ENCODE peak calls at places on chromosomes 7 and 10, in ten cellular contexts. V, L, M, B, K, O, Y, D, E and G are unnamed samples. For H3K4me1, the result is how much of the 10 kb centered on the place peaks cover.

GRCh38 chr10:102235598-102235920 is 5.8 kb downstream of the PITX3 start:
- DNase-seq in V (no peak), L (no peak), M (no peak), B (no peak), K (no peak), O (no peak), Y (peak), D (no peak), E (no peak), G (no peak)

GRCh38 chr10:111774486-111774885 is 409.1 kb downstream of the GPAM start:
- DNase-seq in V (no peak), L (no peak), M (no peak), B (no peak), K (no peak), O (no peak), Y (no peak), D (no peak), E (no peak), G (no peak)

GRCh38 chr7:36962367-36962766 is 238.1 kb upstream of the AOAH start:
- DNase-seq in V (no peak), L (no peak), M (no peak), B (no peak), K (no peak), O (no peak), Y (no peak), D (no peak), E (no peak), G (no peak)

GRCh38 chr7:132580277-132580676 is 4.0 kb upstream of the PLXNA4 start:
- DNase-seq in V (no peak), L (no peak), M (no peak), B (no peak), K (no peak), O (no peak), Y (no peak), D (no peak), E (no peak), G (no peak)

GRCh38 chr7:30705596-30705995 is 23.3 kb upstream of the CRHR2 start:
- DNase-seq in V (no peak), L (no peak), M (no peak), B (no peak), K (peak), O (no peak), Y (no peak), D (no peak), E (no peak), G (peak)

GRCh38 chr7:47255441-47255840 is 326.5 kb downstream of the TNS3 start:
- DNase-seq in V (no peak), L (no peak), M (no peak), B (no peak), K (no peak), O (no peak), Y (peak), D (no peak), E (no peak), G (no peak)

GRCh38 chr7:45658716-45659495 is 84.7 kb downstream of the ADCY1 start:
- DNase-seq in V (no peak), L (no peak), M (no peak), B (no peak), K (no peak), O (no peak), Y (no peak), D (no peak), E (no peak), G (no peak)

GRCh38 chr7:154795014-154795413 is 207.9 kb downstream of the PAXIP1 start:
- DNase-seq in V (peak), L (no peak), M (no peak), B (no peak), K (no peak), O (no peak), Y (no peak), D (no peak), E (no peak), G (no peak)

GRCh38 chr7:15323545-15323944 is 238.3 kb downstream of the AGMO start:
- DNase-seq in V (no peak), L (no peak), M (no peak), B (no peak), K (no peak), O (no peak), Y (no peak), D (no peak), E (no peak), G (no peak)

GRCh38 chr10:75265856-75266255 is 30.1 kb upstream of the COMTD1 start:
- DNase-seq in V (no peak), L (no peak), M (no peak), B (no peak), K (no peak), O (no peak), Y (no peak), D (no peak), E (no peak), G (no peak)

GRCh38 chr7:19213746-19214145 is 68.5 kb upstream of the FERD3L start:
- DNase-seq in V (no peak), L (no peak), M (no peak), B (no peak), K (no peak), O (no peak), Y (no peak), D (no peak), E (no peak), G (no peak)

GRCh38 chr10:481636-482035 is 207.8 kb downstream of the DIP2C start:
- DNase-seq in V (peak), L (no peak), M (no peak), B (no peak), K (peak), O (no peak), Y (no peak), D (no peak), E (peak), G (peak)

GRCh38 chr10:20007426-20007825 is 191.2 kb downstream of the PLXDC2 start:
- DNase-seq in V (no peak), L (no peak), M (no peak), B (no peak), K (no peak), O (no peak), Y (peak), D (no peak), E (no peak), G (no peak)

GRCh38 chr10:11894381-11895107 is 71.4 kb downstream of the PROSER2 start:
- DNase-seq in V (peak), L (no peak), M (no peak), B (peak), K (peak), O (no peak), Y (no peak), D (no peak), E (no peak), G (no peak)

GRCh38 chr7:132249591-132249971 is 326.7 kb downstream of the PLXNA4 start:
- DNase-seq in V (peak), L (no peak), M (no peak), B (no peak), K (no peak), O (no peak), Y (no peak), D (no peak), E (peak), G (no peak)

GRCh38 chr7:41996381-41997035 is 240.5 kb downstream of the GLI3 start:
- DNase-seq in V (no peak), L (no peak), M (no peak), B (no peak), K (no peak), O (no peak), Y (peak), D (no peak), E (no peak), G (no peak)

GRCh38 chr10:4169448-4169847 is 384.4 kb upstream of the KLF6 start:
- DNase-seq in V (no peak), L (no peak), M (no peak), B (no peak), K (no peak), O (no peak), Y (no peak), D (no peak), E (no peak), G (no peak)

GRCh38 chr7:108234281-108234680 is 104.1 kb upstream of the LAMB4 start:
- DNase-seq in V (no peak), L (no peak), M (no peak), B (no peak), K (no peak), O (no peak), Y (peak), D (no peak), E (no peak), G (no peak)

GRCh38 chr7:157690833-157691382 is 354.1 kb downstream of the DNAJB6 start:
- DNase-seq in V (peak), L (peak), M (peak), B (no peak), K (peak), O (no peak), Y (no peak), D (peak), E (peak), G (no peak)

GRCh38 chr10:11639346-11639745 is 27.9 kb upstream of the USP6NL start:
- DNase-seq in V (no peak), L (no peak), M (no peak), B (no peak), K (no peak), O (no peak), Y (no peak), D (no peak), E (no peak), G (no peak)

GRCh38 chr10:133327651-133328357 is 8.9 kb downstream of the CALY start:
- DNase-seq in V (no peak), L (no peak), M (no peak), B (no peak), K (no peak), O (no peak), Y (peak), D (no peak), E (peak), G (no peak)

GRCh38 chr10:188546-188945 is 53.3 kb downstream of the ZMYND11 start:
- DNase-seq in V (no peak), L (no peak), M (no peak), B (no peak), K (no peak), O (no peak), Y (peak), D (no peak), E (no peak), G (no peak)

GRCh38 chr10:73650537-73651331 is 5.1 kb downstream of the SYNPO2L start:
- DNase-seq in V (no peak), L (no peak), M (peak), B (no peak), K (no peak), O (no peak), Y (peak), D (no peak), E (peak), G (no peak)

GRCh38 chr10:15472431-15473400 is 101.6 kb upstream of the FAM171A1 start:
- DNase-seq in V (peak), L (no peak), M (no peak), B (no peak), K (no peak), O (no peak), Y (peak), D (no peak), E (peak), G (no peak)

DNA sequence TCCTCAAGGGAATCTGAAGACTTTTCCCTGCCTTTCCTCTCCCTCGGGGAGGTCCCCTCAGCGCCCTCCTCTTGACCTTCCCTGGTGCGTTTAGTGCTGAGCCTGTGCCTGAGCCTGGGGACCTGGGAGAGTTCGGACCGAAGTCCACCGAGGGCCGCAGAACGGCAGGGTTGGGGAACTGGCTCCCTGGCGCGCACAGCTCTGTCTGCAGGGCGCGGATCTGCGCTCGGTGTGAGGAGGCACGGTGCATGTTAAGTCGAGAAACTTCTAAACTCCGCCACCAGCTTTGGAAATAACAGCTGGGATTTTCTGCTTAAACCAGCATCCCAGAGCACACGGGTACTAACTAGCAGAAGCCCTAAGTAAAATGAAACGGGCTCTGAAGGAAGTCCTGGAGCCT is 44.2 kb upstream of the SLC29A4 start:
- DNase-seq in V (peak), L (no peak), M (no peak), B (no peak), K (no peak), O (no peak), Y (no peak), D (no peak), E (no peak), G (no peak)
- H3K4me1 ChIP-seq in V (under half), L (under half), M (under half), B (under half), K (under half), O (under half), Y (under half), D (under half), E (under half), G (under half)

GRCh38 chr7:96740130-96740529 is 30.5 kb upstream of the SEM1 start:
- DNase-seq in V (peak), L (no peak), M (no peak), B (no peak), K (no peak), O (no peak), Y (no peak), D (no peak), E (no peak), G (no peak)
- H3K4me1 ChIP-seq in V (under half), L (under half), M (under half), B (under half), K (under half), O (under half), Y (under half), D (under half), E (under half), G (under half)

GRCh38 chr10:18400911-18401260 is 250.5 kb downstream of the NSUN6 start:
- DNase-seq in V (peak), L (no peak), M (no peak), B (peak), K (no peak), O (no peak), Y (no peak), D (no peak), E (no peak), G (peak)
- H3K4me1 ChIP-seq in V (under half), L (under half), M (half or more), B (under half), K (under half), O (under half), Y (under half), D (under half), E (under half), G (under half)

GRCh38 chr7:99108615-99109014 is 35.3 kb downstream of the SMURF1 start:
- DNase-seq in V (no peak), L (no peak), M (no peak), B (no peak), K (no peak), O (no peak), Y (peak), D (no peak), E (no peak), G (no peak)

GRCh38 chr7:99112979-99113378 is 30.9 kb downstream of the SMURF1 start:
- DNase-seq in V (no peak), L (no peak), M (no peak), B (no peak), K (no peak), O (no peak), Y (no peak), D (no peak), E (no peak), G (no peak)

GRCh38 chr7:99109108-99110051 is 34.5 kb downstream of the SMURF1 start:
- DNase-seq in V (no peak), L (no peak), M (peak), B (no peak), K (no peak), O (no peak), Y (peak), D (no peak), E (peak), G (no peak)

GRCh38 chr7:99112097-99112496 is 31.8 kb downstream of the SMURF1 start:
- DNase-seq in V (no peak), L (no peak), M (no peak), B (no peak), K (no peak), O (no peak), Y (no peak), D (no peak), E (no peak), G (no peak)

DNA sequence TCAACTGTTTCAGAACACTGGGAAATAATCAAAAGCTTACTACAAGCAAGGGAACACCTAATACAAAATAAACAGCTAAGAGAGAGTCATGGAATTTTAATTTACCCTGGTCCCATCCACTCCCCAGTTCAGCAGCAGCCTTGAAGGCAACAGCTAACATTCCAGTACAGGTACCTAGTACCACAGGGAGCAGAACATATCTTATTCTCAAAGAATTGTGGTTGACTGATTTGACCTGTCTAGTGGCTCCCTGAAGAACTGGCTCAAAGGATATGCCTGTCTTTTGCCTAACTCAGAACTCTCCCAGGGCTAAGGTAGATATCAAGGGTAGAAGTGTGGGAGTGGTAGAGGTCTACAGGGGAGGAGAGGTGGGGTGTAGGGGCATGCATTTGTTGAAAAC is 32.3 kb downstream of the SMURF1 start:
- DNase-seq in V (no peak), L (no peak), M (no peak), B (no peak), K (no peak), O (no peak), Y (no peak), D (no peak), E (no peak), G (no peak)
- H3K4me1 ChIP-seq in V (under half), L (under half), M (under half), B (under half), K (under half), O (under half), Y (under half), D (under half), E (under half), G (under half)

GRCh38 chr7:131056007-131056406 is 271.7 kb upstream of the MKLN1 start:
- DNase-seq in V (no peak), L (no peak), M (no peak), B (no peak), K (no peak), O (no peak), Y (no peak), D (no peak), E (no peak), G (no peak)
- H3K4me1 ChIP-seq in V (under half), L (under half), M (half or more), B (under half), K (half or more), O (under half), Y (under half), D (half or more), E (under half), G (under half)

GRCh38 chr10:86415583-86415982 is 49.0 kb upstream of the GRID1 start:
- DNase-seq in V (no peak), L (no peak), M (no peak), B (no peak), K (no peak), O (no peak), Y (no peak), D (no peak), E (no peak), G (no peak)
- H3K4me1 ChIP-seq in V (under half), L (under half), M (under half), B (under half), K (under half), O (under half), Y (under half), D (under half), E (under half), G (under half)